ENCODE peak calls at places on chromosomes 1 and 21, in four cellular contexts. One of them, this sample, is unnamed.

GRCh38 chr1:77900687-77901293 is 12.4 kb downstream of the NEXN start:
- DNase-seq in pancreas: no peak
- DNase-seq in fibroblast of lung: peak; percentile 63
- DNase-seq in hepatocyte: peak; percentile 55
- DNase-seq in this sample: peak; percentile 38

GRCh38 chr1:56758135-56758534 is 61.1 kb downstream of the FYB2 start:
- DNase-seq in pancreas: no peak
- DNase-seq in fibroblast of lung: no peak
- DNase-seq in hepatocyte: peak; percentile 21
- DNase-seq in this sample: peak; percentile 41

GRCh38 chr1:184569106-184569505 is 182.3 kb downstream of the C1orf21 start:
- DNase-seq in pancreas: no peak
- DNase-seq in fibroblast of lung: no peak
- DNase-seq in hepatocyte: no peak
- DNase-seq in this sample: no peak

GRCh38 chr1:56644941-56645662 is at the start of gene PRKAA2:
- DNase-seq in pancreas: peak; percentile 86
- DNase-seq in fibroblast of lung: peak; percentile 47
- DNase-seq in hepatocyte: peak; percentile 81
- DNase-seq in this sample: peak; percentile 66

GRCh38 chr1:189775343-189775742 is 702.3 kb downstream of the BRINP3 start:
- DNase-seq in pancreas: no peak
- DNase-seq in fibroblast of lung: peak; percentile 98
- DNase-seq in hepatocyte: peak; percentile 42
- DNase-seq in this sample: no peak

GRCh38 chr1:54945393-54945936 is 35.0 kb upstream of the TMEM61 start:
- DNase-seq in pancreas: no peak
- DNase-seq in fibroblast of lung: no peak
- DNase-seq in hepatocyte: no peak
- DNase-seq in this sample: no peak

GRCh38 chr1:76940586-76941335 is 73.5 kb downstream of the ST6GALNAC5 start:
- DNase-seq in pancreas: no peak
- DNase-seq in fibroblast of lung: no peak
- DNase-seq in hepatocyte: no peak
- DNase-seq in this sample: no peak

GRCh38 chr1:245748246-245748645 is 593.5 kb downstream of the KIF26B start:
- DNase-seq in pancreas: no peak
- DNase-seq in fibroblast of lung: peak; percentile 67
- DNase-seq in hepatocyte: no peak
- DNase-seq in this sample: no peak

GRCh38 chr1:39046811-39047210 is 20.7 kb downstream of the NDUFS5 start:
- DNase-seq in pancreas: peak; percentile 3
- DNase-seq in fibroblast of lung: peak; percentile 20
- DNase-seq in hepatocyte: no peak
- DNase-seq in this sample: no peak

GRCh38 chr1:225548140-225548857 is 104.6 kb downstream of the ENAH start:
- DNase-seq in pancreas: no peak
- DNase-seq in fibroblast of lung: no peak
- DNase-seq in hepatocyte: no peak
- DNase-seq in this sample: no peak

GRCh38 chr1:232562855-232563510 is 67.0 kb downstream of the SIPA1L2 start:
- DNase-seq in pancreas: no peak
- DNase-seq in fibroblast of lung: no peak
- DNase-seq in hepatocyte: no peak
- DNase-seq in this sample: no peak

GRCh38 chr1:25617626-25618432 is 1.2 kb downstream of the MAN1C1 start:
- DNase-seq in pancreas: peak; percentile 69
- DNase-seq in fibroblast of lung: no peak
- DNase-seq in hepatocyte: peak; percentile 29
- DNase-seq in this sample: no peak

GRCh38 chr1:88990426-88990825 is 2.0 kb downstream of the KYAT3 start:
- DNase-seq in pancreas: no peak
- DNase-seq in fibroblast of lung: no peak
- DNase-seq in hepatocyte: no peak
- DNase-seq in this sample: no peak

GRCh38 chr1:185644531-185644930 is 89.7 kb upstream of the HMCN1 start:
- DNase-seq in pancreas: no peak
- DNase-seq in fibroblast of lung: peak; percentile 23
- DNase-seq in hepatocyte: no peak
- DNase-seq in this sample: no peak

GRCh38 chr1:145720878-145721671 is 1.8 kb downstream of the CD160 start:
- DNase-seq in pancreas: peak; percentile 93
- DNase-seq in fibroblast of lung: peak; percentile 46
- DNase-seq in hepatocyte: peak; percentile 81
- DNase-seq in this sample: peak; percentile 87

GRCh38 chr21:32481875-32482408 is 69.4 kb downstream of the EVA1C start:
- DNase-seq in pancreas: no peak
- DNase-seq in fibroblast of lung: no peak
- DNase-seq in hepatocyte: no peak
- DNase-seq in this sample: no peak

GRCh38 chr1:245441699-245442098 is 286.9 kb downstream of the KIF26B start:
- DNase-seq in pancreas: no peak
- DNase-seq in fibroblast of lung: peak; percentile 41
- DNase-seq in hepatocyte: no peak
- DNase-seq in this sample: no peak

GRCh38 chr1:231124746-231125145 is 37.1 kb upstream of the TRIM67 start:
- DNase-seq in pancreas: no peak
- DNase-seq in fibroblast of lung: no peak
- DNase-seq in hepatocyte: no peak
- DNase-seq in this sample: no peak

DNA sequence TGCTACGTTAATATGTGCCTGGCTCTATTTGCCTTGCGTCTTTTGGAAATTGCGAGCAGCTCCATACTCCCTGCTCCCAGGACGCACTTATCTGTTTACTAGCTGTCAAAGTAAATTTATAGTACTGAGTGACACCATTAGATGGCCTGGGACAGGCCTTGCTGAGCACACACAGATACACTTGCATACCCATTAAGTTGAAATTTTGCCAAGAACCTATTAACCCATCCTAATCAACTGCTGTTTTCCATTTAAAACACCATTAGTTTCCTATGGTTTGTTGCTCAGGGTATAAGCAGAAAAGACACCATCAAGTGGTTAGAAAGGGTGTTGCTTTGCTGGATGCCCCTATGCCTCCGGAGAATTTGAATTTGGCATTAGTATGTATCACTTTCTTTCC is 187.3 kb downstream of the SLC44A5 start:
- DNase-seq in pancreas: no peak
- DNase-seq in fibroblast of lung: no peak
- DNase-seq in hepatocyte: no peak
- DNase-seq in this sample: no peak
- H3K36me3 ChIP-seq in pancreas: no peaks in the 10 kb centered on the region
- H3K36me3 ChIP-seq in fibroblast of lung: no peaks in the 10 kb centered on the region
- H3K36me3 ChIP-seq in hepatocyte: no peaks in the 10 kb centered on the region
- H3K36me3 ChIP-seq in this sample: no peaks in the 10 kb centered on the region

DNA sequence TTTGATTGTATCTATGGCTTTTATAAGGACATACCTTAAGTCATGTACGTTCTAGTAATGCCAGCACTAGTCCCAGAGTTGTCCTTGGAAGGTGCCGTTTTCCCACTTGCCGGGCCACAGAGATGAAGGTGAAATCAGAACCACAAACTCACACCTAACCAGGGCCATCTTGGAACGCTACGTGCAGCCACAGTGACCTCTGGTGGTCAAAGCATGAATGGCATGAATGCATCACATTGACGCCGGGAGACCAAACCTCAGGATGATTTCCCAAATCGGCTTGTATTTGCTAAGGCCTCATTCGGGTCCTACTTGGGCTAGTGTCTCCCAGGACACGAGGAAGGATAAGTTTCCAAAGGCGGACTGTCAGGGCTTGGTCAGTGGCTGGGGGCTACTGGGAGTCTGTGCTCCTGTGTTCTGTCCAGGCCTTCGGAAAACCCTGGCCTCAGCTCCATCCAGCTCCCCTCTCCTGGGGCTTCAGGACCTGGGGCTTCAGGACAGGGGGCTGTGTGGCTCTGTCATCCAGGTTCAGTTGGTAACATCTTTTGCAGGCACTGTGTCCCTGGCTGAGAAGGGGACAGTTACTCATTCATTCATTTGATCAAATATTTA is 260.5 kb downstream of the PRDM2 start:
- DNase-seq in pancreas: peak; percentile 84
- DNase-seq in fibroblast of lung: peak; percentile 20
- DNase-seq in hepatocyte: peak; percentile 78
- DNase-seq in this sample: peak; percentile 53
- TF ChIP-seq CTCF in pancreas: peak; percentile 95
- TF ChIP-seq CTCF in fibroblast of lung: peak; percentile 99
- TF ChIP-seq CTCF in hepatocyte: peak; percentile 97
- TF ChIP-seq CTCF in this sample: peak; percentile 95

DNA sequence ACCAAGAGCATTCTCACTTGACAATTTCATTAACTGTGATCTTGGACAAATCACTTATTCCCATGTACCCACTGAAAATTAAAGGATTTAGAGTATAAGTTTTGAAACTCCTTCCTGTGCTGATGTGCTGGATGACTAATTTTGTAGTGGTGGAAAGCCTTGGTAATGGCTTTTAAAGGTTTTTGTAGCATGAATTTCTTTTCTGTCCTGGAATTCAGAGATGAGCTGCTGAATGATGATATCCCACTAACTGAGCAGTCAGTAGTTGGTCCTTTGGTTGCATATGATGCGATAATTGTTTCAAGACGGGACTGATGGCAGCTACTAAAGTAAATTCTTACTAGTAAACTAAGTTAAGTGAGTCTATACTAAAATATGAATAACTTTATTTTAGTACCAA is 5.2 kb downstream of the RPL5 start:
- DNase-seq in pancreas: no peak
- DNase-seq in fibroblast of lung: no peak
- DNase-seq in hepatocyte: no peak
- DNase-seq in this sample: no peak
- H3K36me3 ChIP-seq in pancreas: peaks cover 68% of the 10 kb centered on the region
- H3K36me3 ChIP-seq in fibroblast of lung: peaks cover 12% of the 10 kb centered on the region
- H3K36me3 ChIP-seq in hepatocyte: peaks cover 3% of the 10 kb centered on the region
- H3K36me3 ChIP-seq in this sample: peaks cover 97% of the 10 kb centered on the region

DNA sequence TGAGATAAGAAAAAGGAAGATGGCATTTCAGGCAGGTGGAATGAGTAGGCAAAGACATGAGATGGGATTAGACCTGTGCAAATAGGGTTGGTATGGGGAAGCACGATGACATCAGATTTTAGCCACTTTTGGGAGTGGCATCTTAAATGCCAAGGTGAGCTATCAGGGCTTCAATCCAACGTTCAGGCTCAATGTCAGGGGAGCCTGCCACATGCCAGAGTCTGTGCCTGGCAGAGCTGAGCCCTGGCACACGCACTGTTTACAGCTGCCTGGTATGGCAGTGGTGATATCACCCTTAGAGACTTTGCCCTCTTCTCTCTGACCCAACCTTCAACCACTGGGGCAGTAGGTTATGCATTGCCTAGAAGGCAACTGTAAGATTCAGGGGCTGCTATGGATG is 1.1 kb upstream of the GUCA2B start:
- DNase-seq in pancreas: no peak
- DNase-seq in fibroblast of lung: no peak
- DNase-seq in hepatocyte: no peak
- DNase-seq in this sample: no peak
- TF ChIP-seq CTCF in pancreas: no peak
- TF ChIP-seq CTCF in fibroblast of lung: no peak
- TF ChIP-seq CTCF in hepatocyte: no peak
- TF ChIP-seq CTCF in this sample: no peak

DNA sequence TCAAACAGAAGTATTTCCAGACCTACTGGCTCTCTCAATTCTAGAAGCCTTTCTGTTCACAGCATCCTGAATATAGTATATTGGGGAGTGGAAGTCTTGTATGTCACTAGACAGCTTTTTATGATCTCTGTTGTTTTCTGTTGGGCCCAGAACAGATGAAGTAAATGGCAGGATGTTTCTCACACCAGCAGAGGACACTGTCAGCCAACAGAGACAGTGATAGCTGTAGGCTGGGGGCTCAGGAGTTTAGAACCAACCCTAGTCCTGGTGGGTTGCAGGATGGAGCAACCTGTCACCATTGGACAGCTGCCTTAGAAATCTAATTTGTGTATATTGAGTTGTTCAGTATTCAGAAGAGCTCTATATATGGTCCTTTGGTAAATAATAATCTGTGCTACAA is 16.9 kb downstream of the AGO1 start:
- DNase-seq in pancreas: no peak
- DNase-seq in fibroblast of lung: no peak
- DNase-seq in hepatocyte: no peak
- DNase-seq in this sample: no peak
- H3K36me3 ChIP-seq in pancreas: peaks cover 50% of the 10 kb centered on the region
- H3K36me3 ChIP-seq in fibroblast of lung: peaks cover 1% of the 10 kb centered on the region
- H3K36me3 ChIP-seq in hepatocyte: no peaks in the 10 kb centered on the region
- H3K36me3 ChIP-seq in this sample: peaks cover 87% of the 10 kb centered on the region

GRCh38 chr21:27213328-27213727 is 246.4 kb upstream of the ADAMTS5 start:
- DNase-seq in pancreas: no peak
- DNase-seq in fibroblast of lung: no peak
- DNase-seq in hepatocyte: no peak
- DNase-seq in this sample: no peak
- TF ChIP-seq CTCF in pancreas: no peak
- TF ChIP-seq CTCF in fibroblast of lung: peak; percentile 45
- TF ChIP-seq CTCF in hepatocyte: peak; percentile 37
- TF ChIP-seq CTCF in this sample: no peak

GRCh38 chr1:226948996-226949395 is 8.9 kb downstream of the COQ8A start:
- DNase-seq in pancreas: no peak
- DNase-seq in fibroblast of lung: no peak
- DNase-seq in hepatocyte: no peak
- DNase-seq in this sample: no peak
- H3K36me3 ChIP-seq in pancreas: peaks cover 7% of the 10 kb centered on the region
- H3K36me3 ChIP-seq in fibroblast of lung: no peaks in the 10 kb centered on the region
- H3K36me3 ChIP-seq in hepatocyte: no peaks in the 10 kb centered on the region
- H3K36me3 ChIP-seq in this sample: no peaks in the 10 kb centered on the region

DNA sequence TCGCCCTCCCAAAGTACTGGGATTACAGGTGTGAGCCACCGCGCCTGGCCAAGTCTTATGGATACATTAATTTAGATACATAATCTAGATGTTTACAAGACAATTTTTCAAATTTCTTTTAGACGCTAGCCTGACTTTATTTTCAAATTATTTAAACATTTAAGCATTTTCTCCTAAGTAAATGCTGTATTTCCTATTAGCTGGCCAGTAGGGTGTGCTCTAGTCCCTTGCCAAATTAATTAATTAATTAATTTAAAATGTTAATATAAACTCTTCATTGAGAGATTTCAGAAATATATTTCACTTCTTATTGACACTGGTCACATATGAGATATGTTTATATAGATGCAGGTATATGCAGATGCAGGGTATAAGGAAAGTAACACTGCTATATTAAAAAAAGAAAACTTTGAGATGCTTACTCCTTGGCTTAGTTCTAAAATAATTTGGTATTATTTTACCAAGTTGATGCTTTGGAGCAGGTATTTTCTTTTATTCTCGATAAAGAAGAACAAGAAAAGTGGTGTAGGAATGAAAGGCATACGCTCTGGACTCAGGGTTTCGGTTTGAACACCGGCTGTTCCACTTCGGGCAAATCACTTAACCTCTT is 5.2 kb upstream of the ERRFI1 start:
- DNase-seq in pancreas: no peak
- DNase-seq in fibroblast of lung: no peak
- DNase-seq in hepatocyte: peak; percentile 68
- DNase-seq in this sample: no peak
- TF ChIP-seq CTCF in pancreas: peak; percentile 54
- TF ChIP-seq CTCF in fibroblast of lung: peak; percentile 58
- TF ChIP-seq CTCF in hepatocyte: peak; percentile 76
- TF ChIP-seq CTCF in this sample: peak; percentile 15